ENCODE peak calls at places on chromosomes 7 and 10, in seven cellular contexts. One of them, this sample, is unnamed.

GRCh38 chr10:24466616-24466949 is 257.1 kb downstream of the ARHGAP21 start:
- DNase-seq in lower leg skin: no peak
- DNase-seq in heart left ventricle: no peak
- DNase-seq in right lobe of liver: no peak
- DNase-seq in mucosa of descending colon: no peak
- DNase-seq in CD8-positive, alpha-beta T cell: no peak
- DNase-seq in lung: no peak
- DNase-seq in this sample: no peak

GRCh38 chr7:618539-619355 is 99.1 kb upstream of the PDGFA start:
- DNase-seq in heart left ventricle: no peak
- DNase-seq in CD8-positive, alpha-beta T cell: peak
- DNase-seq in lower leg skin: no peak
- DNase-seq in mucosa of descending colon: peak
- DNase-seq in lung: no peak
- DNase-seq in right lobe of liver: no peak
- DNase-seq in this sample: no peak

GRCh38 chr7:45663167-45663921 is 89.2 kb downstream of the ADCY1 start:
- DNase-seq in heart left ventricle: peak
- DNase-seq in CD8-positive, alpha-beta T cell: no peak
- DNase-seq in lung: peak
- DNase-seq in mucosa of descending colon: no peak
- DNase-seq in right lobe of liver: peak
- DNase-seq in lower leg skin: peak
- DNase-seq in this sample: peak

GRCh38 chr10:72171175-72171630 is 44.6 kb upstream of the ANAPC16 start:
- DNase-seq in heart left ventricle: no peak
- DNase-seq in lower leg skin: no peak
- DNase-seq in mucosa of descending colon: no peak
- DNase-seq in right lobe of liver: no peak
- DNase-seq in CD8-positive, alpha-beta T cell: no peak
- DNase-seq in lung: peak
- DNase-seq in this sample: peak

GRCh38 chr10:35257057-35257983 is 79.0 kb upstream of the CCNY start:
- DNase-seq in right lobe of liver: no peak
- DNase-seq in CD8-positive, alpha-beta T cell: no peak
- DNase-seq in lower leg skin: no peak
- DNase-seq in lung: no peak
- DNase-seq in heart left ventricle: no peak
- DNase-seq in mucosa of descending colon: no peak
- DNase-seq in this sample: no peak

GRCh38 chr10:94757916-94758315 is 4.6 kb upstream of the CYP2C19 start:
- DNase-seq in heart left ventricle: no peak
- DNase-seq in lung: no peak
- DNase-seq in CD8-positive, alpha-beta T cell: no peak
- DNase-seq in lower leg skin: no peak
- DNase-seq in right lobe of liver: no peak
- DNase-seq in mucosa of descending colon: no peak
- DNase-seq in this sample: no peak

GRCh38 chr10:14519785-14520184 is 189.1 kb upstream of the FRMD4A start:
- DNase-seq in right lobe of liver: no peak
- DNase-seq in heart left ventricle: no peak
- DNase-seq in lower leg skin: no peak
- DNase-seq in lung: no peak
- DNase-seq in mucosa of descending colon: no peak
- DNase-seq in CD8-positive, alpha-beta T cell: no peak
- DNase-seq in this sample: no peak

GRCh38 chr10:43032613-43033012 is 44.3 kb upstream of the RET start:
- DNase-seq in mucosa of descending colon: no peak
- DNase-seq in lung: no peak
- DNase-seq in right lobe of liver: no peak
- DNase-seq in CD8-positive, alpha-beta T cell: no peak
- DNase-seq in lower leg skin: no peak
- DNase-seq in heart left ventricle: no peak
- DNase-seq in this sample: no peak

GRCh38 chr7:30446266-30446665 is 32.3 kb downstream of the NOD1 start:
- DNase-seq in lower leg skin: no peak
- DNase-seq in CD8-positive, alpha-beta T cell: no peak
- DNase-seq in right lobe of liver: no peak
- DNase-seq in heart left ventricle: no peak
- DNase-seq in lung: no peak
- DNase-seq in mucosa of descending colon: no peak
- DNase-seq in this sample: no peak

GRCh38 chr7:15084368-15084767 is 181.8 kb upstream of the DGKB start:
- DNase-seq in lung: no peak
- DNase-seq in right lobe of liver: no peak
- DNase-seq in heart left ventricle: no peak
- DNase-seq in lower leg skin: no peak
- DNase-seq in mucosa of descending colon: no peak
- DNase-seq in CD8-positive, alpha-beta T cell: no peak
- DNase-seq in this sample: no peak

GRCh38 chr10:76311752-76312699 is 880.6 kb downstream of the LRMDA start:
- DNase-seq in CD8-positive, alpha-beta T cell: no peak
- DNase-seq in lower leg skin: peak
- DNase-seq in lung: no peak
- DNase-seq in heart left ventricle: no peak
- DNase-seq in right lobe of liver: peak
- DNase-seq in mucosa of descending colon: no peak
- DNase-seq in this sample: no peak

GRCh38 chr10:60101821-60102220 is 195.5 kb upstream of the CCDC6 start:
- DNase-seq in heart left ventricle: no peak
- DNase-seq in CD8-positive, alpha-beta T cell: no peak
- DNase-seq in right lobe of liver: no peak
- DNase-seq in mucosa of descending colon: no peak
- DNase-seq in lung: no peak
- DNase-seq in lower leg skin: no peak
- DNase-seq in this sample: no peak

GRCh38 chr10:71836594-71836970 is 14.5 kb downstream of the PSAP start:
- DNase-seq in lower leg skin: no peak
- DNase-seq in lung: no peak
- DNase-seq in right lobe of liver: no peak
- DNase-seq in heart left ventricle: no peak
- DNase-seq in mucosa of descending colon: no peak
- DNase-seq in CD8-positive, alpha-beta T cell: no peak
- DNase-seq in this sample: no peak

GRCh38 chr10:86169066-86169465 is 197.5 kb downstream of the GRID1 start:
- DNase-seq in mucosa of descending colon: no peak
- DNase-seq in lung: no peak
- DNase-seq in lower leg skin: no peak
- DNase-seq in right lobe of liver: no peak
- DNase-seq in heart left ventricle: no peak
- DNase-seq in CD8-positive, alpha-beta T cell: no peak
- DNase-seq in this sample: no peak

GRCh38 chr10:111103196-111103595 is 26.4 kb downstream of the ADRA2A start:
- DNase-seq in mucosa of descending colon: no peak
- DNase-seq in lung: no peak
- DNase-seq in lower leg skin: no peak
- DNase-seq in heart left ventricle: no peak
- DNase-seq in CD8-positive, alpha-beta T cell: no peak
- DNase-seq in right lobe of liver: no peak
- DNase-seq in this sample: no peak

GRCh38 chr7:17371656-17372524 is 73.4 kb downstream of the AHR start:
- DNase-seq in lower leg skin: no peak
- DNase-seq in heart left ventricle: no peak
- DNase-seq in right lobe of liver: no peak
- DNase-seq in CD8-positive, alpha-beta T cell: no peak
- DNase-seq in lung: no peak
- DNase-seq in mucosa of descending colon: no peak
- DNase-seq in this sample: peak

GRCh38 chr7:2564970-2565546 is 6.3 kb downstream of the IQCE start:
- DNase-seq in mucosa of descending colon: no peak
- DNase-seq in heart left ventricle: no peak
- DNase-seq in lower leg skin: no peak
- DNase-seq in lung: no peak
- DNase-seq in CD8-positive, alpha-beta T cell: no peak
- DNase-seq in right lobe of liver: peak
- DNase-seq in this sample: peak

GRCh38 chr10:77441541-77442175 is 195.9 kb downstream of the KCNMA1 start:
- DNase-seq in lung: no peak
- DNase-seq in mucosa of descending colon: no peak
- DNase-seq in CD8-positive, alpha-beta T cell: no peak
- DNase-seq in heart left ventricle: no peak
- DNase-seq in lower leg skin: no peak
- DNase-seq in right lobe of liver: no peak
- DNase-seq in this sample: no peak

GRCh38 chr7:24869572-24869971 is 110.4 kb downstream of the OSBPL3 start:
- DNase-seq in mucosa of descending colon: no peak
- DNase-seq in CD8-positive, alpha-beta T cell: no peak
- DNase-seq in heart left ventricle: no peak
- DNase-seq in lower leg skin: no peak
- DNase-seq in right lobe of liver: no peak
- DNase-seq in lung: no peak
- DNase-seq in this sample: no peak

GRCh38 chr10:6220418-6221191 is 17.9 kb downstream of the PFKFB3 start:
- DNase-seq in CD8-positive, alpha-beta T cell: no peak
- DNase-seq in heart left ventricle: no peak
- DNase-seq in right lobe of liver: no peak
- DNase-seq in lower leg skin: no peak
- DNase-seq in lung: no peak
- DNase-seq in mucosa of descending colon: no peak
- DNase-seq in this sample: no peak

GRCh38 chr7:96085953-96086352 is 235.9 kb downstream of the SLC25A13 start:
- DNase-seq in right lobe of liver: no peak
- DNase-seq in CD8-positive, alpha-beta T cell: no peak
- DNase-seq in lower leg skin: no peak
- DNase-seq in heart left ventricle: no peak
- DNase-seq in lung: no peak
- DNase-seq in mucosa of descending colon: no peak
- DNase-seq in this sample: no peak

GRCh38 chr7:96088579-96088978 is 233.3 kb downstream of the SLC25A13 start:
- DNase-seq in heart left ventricle: no peak
- DNase-seq in right lobe of liver: no peak
- DNase-seq in mucosa of descending colon: no peak
- DNase-seq in CD8-positive, alpha-beta T cell: no peak
- DNase-seq in lower leg skin: no peak
- DNase-seq in lung: no peak
- DNase-seq in this sample: no peak

GRCh38 chr7:96089511-96089910 is 232.4 kb downstream of the SLC25A13 start:
- DNase-seq in mucosa of descending colon: no peak
- DNase-seq in CD8-positive, alpha-beta T cell: no peak
- DNase-seq in right lobe of liver: no peak
- DNase-seq in lower leg skin: no peak
- DNase-seq in heart left ventricle: no peak
- DNase-seq in lung: no peak
- DNase-seq in this sample: no peak

GRCh38 chr7:96080021-96080420 is 241.9 kb downstream of the SLC25A13 start:
- DNase-seq in mucosa of descending colon: no peak
- DNase-seq in CD8-positive, alpha-beta T cell: no peak
- DNase-seq in heart left ventricle: no peak
- DNase-seq in lower leg skin: no peak
- DNase-seq in right lobe of liver: no peak
- DNase-seq in lung: no peak
- DNase-seq in this sample: no peak

GRCh38 chr7:96084880-96085551 is 236.9 kb downstream of the SLC25A13 start:
- DNase-seq in CD8-positive, alpha-beta T cell: no peak
- DNase-seq in mucosa of descending colon: no peak
- DNase-seq in lower leg skin: no peak
- DNase-seq in lung: no peak
- DNase-seq in right lobe of liver: no peak
- DNase-seq in heart left ventricle: no peak
- DNase-seq in this sample: peak
- TF ChIP-seq CTCF in CD8-positive, alpha-beta T cell: no peak
- TF ChIP-seq CTCF in mucosa of descending colon: no peak
- TF ChIP-seq CTCF in lower leg skin: no peak
- TF ChIP-seq CTCF in lung: no peak
- TF ChIP-seq CTCF in right lobe of liver: no peak
- TF ChIP-seq CTCF in heart left ventricle: no peak
- TF ChIP-seq CTCF in this sample: no peak

DNA sequence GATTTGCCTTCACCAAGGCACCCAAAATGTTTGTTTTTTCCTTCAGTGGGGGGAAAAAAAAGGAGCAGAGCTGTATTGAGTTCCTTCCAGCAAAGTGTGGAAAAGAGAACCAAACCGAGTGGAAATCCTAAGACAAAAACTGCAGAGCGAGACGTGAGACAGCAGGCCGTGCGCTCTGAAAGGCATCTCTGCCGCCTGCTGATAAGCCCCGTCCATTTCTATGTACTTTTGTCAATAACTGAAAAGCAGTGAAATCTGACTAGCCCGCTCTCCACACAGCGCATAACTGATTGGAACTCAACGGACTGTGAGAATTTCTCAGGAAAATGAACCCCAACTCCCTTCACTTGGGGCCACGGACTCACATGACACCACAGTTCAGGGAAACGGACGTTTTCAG is 83.2 kb downstream of the COBL start:
- DNase-seq in right lobe of liver: no peak
- DNase-seq in lower leg skin: no peak
- DNase-seq in CD8-positive, alpha-beta T cell: no peak
- DNase-seq in lung: no peak
- DNase-seq in heart left ventricle: no peak
- DNase-seq in mucosa of descending colon: no peak
- DNase-seq in this sample: no peak
- TF ChIP-seq CTCF in right lobe of liver: no peak
- TF ChIP-seq CTCF in lower leg skin: no peak
- TF ChIP-seq CTCF in CD8-positive, alpha-beta T cell: no peak
- TF ChIP-seq CTCF in lung: no peak
- TF ChIP-seq CTCF in heart left ventricle: no peak
- TF ChIP-seq CTCF in mucosa of descending colon: no peak
- TF ChIP-seq CTCF in this sample: no peak

DNA sequence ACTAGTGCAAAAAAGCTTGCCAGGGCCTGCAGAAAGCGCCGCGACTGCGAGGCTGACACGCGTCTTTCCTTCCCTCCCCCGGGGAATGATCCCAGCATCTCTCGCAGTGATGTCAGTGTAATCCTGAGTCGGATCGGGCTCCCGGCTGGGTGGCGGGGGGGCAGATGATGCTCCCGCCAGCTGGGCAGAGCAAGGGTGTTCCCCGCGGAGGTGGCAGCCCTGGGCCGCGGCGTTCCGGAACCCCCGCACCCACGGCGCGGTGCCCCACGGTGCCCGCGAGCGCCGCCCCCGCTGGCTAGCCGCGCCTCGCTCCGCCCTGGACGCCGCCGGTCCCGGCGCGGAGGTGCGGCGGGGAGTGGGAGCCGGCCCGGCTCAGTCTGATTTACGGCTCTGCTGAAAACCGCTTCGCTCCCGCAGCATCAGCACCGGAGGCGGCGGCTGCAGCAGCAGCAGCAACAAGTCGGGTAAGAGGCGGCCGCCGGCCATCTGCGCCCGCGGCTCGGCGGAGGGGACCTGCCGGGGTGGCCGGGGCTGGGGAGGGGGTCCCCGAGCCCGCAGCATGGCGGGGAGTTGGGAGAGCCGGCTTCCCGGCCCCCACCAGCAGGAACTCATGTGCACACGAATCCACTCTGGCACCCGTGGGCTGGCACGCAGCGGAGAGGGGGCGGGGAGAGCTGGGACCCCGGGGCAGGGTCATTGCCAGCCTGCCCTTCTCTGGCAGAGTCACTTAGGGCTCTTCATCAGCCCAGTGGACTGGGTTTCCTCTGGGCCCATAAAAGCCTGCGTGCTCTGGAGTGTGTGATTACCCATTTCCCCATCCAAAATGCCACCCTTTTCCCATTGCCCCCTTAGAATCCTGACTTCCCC is at the start of gene ZNF365:
- DNase-seq in lower leg skin: no peak
- DNase-seq in mucosa of descending colon: no peak
- DNase-seq in lung: no peak
- DNase-seq in CD8-positive, alpha-beta T cell: no peak
- DNase-seq in right lobe of liver: no peak
- DNase-seq in heart left ventricle: peak
- DNase-seq in this sample: peak
- TF ChIP-seq CTCF in lower leg skin: no peak
- TF ChIP-seq CTCF in mucosa of descending colon: no peak
- TF ChIP-seq CTCF in lung: no peak
- TF ChIP-seq CTCF in CD8-positive, alpha-beta T cell: no peak
- TF ChIP-seq CTCF in right lobe of liver: no peak
- TF ChIP-seq CTCF in heart left ventricle: no peak
- TF ChIP-seq CTCF in this sample: no peak

GRCh38 chr7:115475774-115476407 is 554.0 kb downstream of the MDFIC start:
- DNase-seq in mucosa of descending colon: no peak
- DNase-seq in CD8-positive, alpha-beta T cell: no peak
- DNase-seq in right lobe of liver: no peak
- DNase-seq in heart left ventricle: no peak
- DNase-seq in lower leg skin: no peak
- DNase-seq in lung: no peak
- DNase-seq in this sample: no peak
- TF ChIP-seq CTCF in mucosa of descending colon: no peak
- TF ChIP-seq CTCF in CD8-positive, alpha-beta T cell: no peak
- TF ChIP-seq CTCF in right lobe of liver: no peak
- TF ChIP-seq CTCF in heart left ventricle: peak
- TF ChIP-seq CTCF in lower leg skin: no peak
- TF ChIP-seq CTCF in lung: no peak
- TF ChIP-seq CTCF in this sample: no peak